ENCODE peak calls at places on chromosomes 1 and 21, in ten cellular contexts. F, G, S, R, O, I, Z, C, K and X are unnamed samples.
A peak's percentile ranks its signal among the peaks of the same experiment; 100 is the strongest.

GRCh38 chr1:155961937-155962336 is 16.4 kb downstream of the ARHGEF2 start:
- DNase-seq in F (peak; percentile 72), G (no peak), S (no peak), R (no peak), O (no peak), I (peak; percentile 49), Z (no peak), C (peak; percentile 100), K (peak; percentile 90), X (peak; percentile 79)

GRCh38 chr1:41662061-41662655 is 177.7 kb upstream of the EDN2 start:
- DNase-seq in F (peak; percentile 83), G (no peak), S (peak; percentile 73), R (no peak), O (peak; percentile 88), I (peak; percentile 57), Z (peak; percentile 39), C (peak; percentile 60), K (peak; percentile 83), X (peak; percentile 90)

GRCh38 chr1:240946926-240947325 is 335.0 kb upstream of the GREM2 start:
- DNase-seq in F (no peak), G (no peak), S (peak; percentile 14), R (peak; percentile 63), O (peak; percentile 49), I (no peak), Z (no peak), C (peak; percentile 89), K (peak; percentile 21), X (peak; percentile 87)

GRCh38 chr21:14686466-14687276 is 140.6 kb upstream of the SAMSN1 start:
- DNase-seq in F (no peak), G (no peak), S (no peak), R (peak; percentile 42), O (peak; percentile 56), I (no peak), Z (no peak), C (no peak), K (no peak), X (no peak)

GRCh38 chr21:40129809-40130208 is 262.6 kb downstream of the PCP4 start:
- DNase-seq in F (no peak), G (no peak), S (no peak), R (no peak), O (no peak), I (no peak), Z (no peak), C (no peak), K (no peak), X (no peak)

GRCh38 chr21:45496968-45497845 is 45.0 kb downstream of the SLC19A1 start:
- DNase-seq in F (no peak), G (no peak), S (no peak), R (no peak), O (no peak), I (no peak), Z (peak; percentile 36), C (no peak), K (no peak), X (no peak)

GRCh38 chr1:243842978-243843490 is 7.0 kb downstream of the AKT3 start:
- DNase-seq in F (no peak), G (no peak), S (no peak), R (no peak), O (no peak), I (no peak), Z (no peak), C (peak; percentile 82), K (peak; percentile 82), X (peak; percentile 83)

GRCh38 chr1:46515576-46515975 is 25.9 kb downstream of the DMBX1 start:
- DNase-seq in F (no peak), G (no peak), S (no peak), R (no peak), O (no peak), I (no peak), Z (no peak), C (no peak), K (no peak), X (no peak)

DNA sequence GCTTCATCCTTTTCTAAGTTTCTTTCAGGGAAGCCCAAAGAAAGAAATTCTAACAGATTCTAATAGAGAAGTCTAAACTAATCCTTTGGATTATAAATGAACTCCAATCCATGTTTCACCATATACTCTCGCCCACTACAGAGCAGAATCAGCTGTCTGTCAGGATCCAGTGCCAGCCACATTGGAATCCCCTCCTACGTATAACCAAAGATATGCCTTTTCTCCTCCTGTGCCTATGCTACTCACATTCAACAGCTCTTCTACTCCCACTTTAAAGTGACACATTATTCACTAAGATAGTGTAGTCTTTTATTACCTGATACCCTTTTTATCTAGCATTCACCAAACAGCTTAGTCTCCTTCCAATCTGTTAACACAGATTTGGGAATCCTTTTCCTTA is 3.1 kb downstream of the ETV3 start:
- DNase-seq in F (no peak), G (no peak), S (no peak), R (no peak), O (no peak), I (no peak), Z (no peak), C (no peak), K (no peak), X (no peak)
- H3K36me3 ChIP-seq in F (peaks cover 60% of the 10 kb centered on the region), G (peaks cover 65% of the 10 kb centered on the region), S (peaks cover 14% of the 10 kb centered on the region), R (peaks cover 62% of the 10 kb centered on the region), O (peaks cover 3% of the 10 kb centered on the region), I (peaks cover 60% of the 10 kb centered on the region), Z (no peaks in the 10 kb centered on the region), C (peaks cover 54% of the 10 kb centered on the region), K (peaks cover 9% of the 10 kb centered on the region), X (peaks cover 61% of the 10 kb centered on the region)

GRCh38 chr1:161915978-161916377 is 107.7 kb downstream of the OLFML2B start:
- DNase-seq in F (no peak), G (no peak), S (no peak), R (no peak), O (no peak), I (no peak), Z (no peak), C (no peak), K (no peak), X (no peak)

GRCh38 chr1:161910516-161911077 is 113.1 kb downstream of the OLFML2B start:
- DNase-seq in F (no peak), G (no peak), S (no peak), R (no peak), O (no peak), I (no peak), Z (no peak), C (no peak), K (no peak), X (peak; percentile 73)

GRCh38 chr1:161915051-161915503 is 108.6 kb downstream of the OLFML2B start:
- DNase-seq in F (no peak), G (no peak), S (no peak), R (no peak), O (no peak), I (no peak), Z (no peak), C (no peak), K (no peak), X (no peak)

GRCh38 chr1:161914595-161914994 is 109.1 kb downstream of the OLFML2B start:
- DNase-seq in F (no peak), G (no peak), S (no peak), R (no peak), O (no peak), I (no peak), Z (no peak), C (no peak), K (no peak), X (no peak)

GRCh38 chr1:161913482-161914140 is 110.1 kb downstream of the OLFML2B start:
- DNase-seq in F (no peak), G (no peak), S (no peak), R (no peak), O (no peak), I (no peak), Z (no peak), C (peak; percentile 75), K (no peak), X (peak; percentile 70)
- H3K4me1 ChIP-seq in F (no peaks in the 10 kb centered on the region), G (no peaks in the 10 kb centered on the region), S (no peaks in the 10 kb centered on the region), R (no peaks in the 10 kb centered on the region), O (no peaks in the 10 kb centered on the region), I (peaks cover 5% of the 10 kb centered on the region), Z (peaks cover 3% of the 10 kb centered on the region), C (peaks cover 33% of the 10 kb centered on the region), K (peaks cover 4% of the 10 kb centered on the region), X (peaks cover 32% of the 10 kb centered on the region)

GRCh38 chr1:248373761-248374160 is 1.8 kb upstream of the OR2T6 start:
- DNase-seq in F (no peak), G (peak; percentile 13), S (no peak), R (no peak), O (no peak), I (no peak), Z (no peak), C (peak; percentile 34), K (no peak), X (no peak)

GRCh38 chr1:248375446-248375845 is at the start of gene OR2T6:
- DNase-seq in F (no peak), G (no peak), S (no peak), R (no peak), O (no peak), I (no peak), Z (no peak), C (no peak), K (no peak), X (no peak)

GRCh38 chr1:248366609-248367008 is 5.1 kb downstream of the OR2T4 start:
- DNase-seq in F (no peak), G (no peak), S (no peak), R (no peak), O (no peak), I (no peak), Z (no peak), C (no peak), K (no peak), X (no peak)

DNA sequence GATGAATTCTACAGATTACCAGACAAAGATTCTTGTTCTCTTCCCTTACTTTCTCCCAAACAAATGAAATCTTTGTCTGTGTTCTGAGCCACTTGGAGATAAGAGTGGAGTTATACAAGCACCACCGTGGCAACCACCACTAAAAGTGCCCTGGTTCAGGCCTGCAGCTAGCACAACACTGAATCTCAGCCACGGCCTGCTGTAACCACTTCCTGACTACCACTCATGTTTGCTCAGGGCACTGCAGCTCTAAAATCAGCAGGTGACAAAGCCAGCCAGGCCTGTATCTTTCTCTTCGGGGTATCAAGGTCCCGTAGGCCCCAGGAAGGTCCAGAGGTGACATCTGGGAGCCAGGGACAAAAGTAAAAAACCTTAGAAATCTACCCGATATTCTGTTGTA is 3.2 kb upstream of the OR2T6 start:
- DNase-seq in F (no peak), G (no peak), S (no peak), R (no peak), O (no peak), I (no peak), Z (no peak), C (no peak), K (no peak), X (no peak)
- H3K9me3 ChIP-seq in F (no peaks in the 10 kb centered on the region), G (no peaks in the 10 kb centered on the region), S (no peaks in the 10 kb centered on the region), R (no peaks in the 10 kb centered on the region), O (no peaks in the 10 kb centered on the region), I (peaks cover 4% of the 10 kb centered on the region), Z (no peaks in the 10 kb centered on the region), C (no peaks in the 10 kb centered on the region), K (no peaks in the 10 kb centered on the region), X (peaks cover 4% of the 10 kb centered on the region)

GRCh38 chr1:43421396-43421795 is 31.7 kb downstream of the SZT2 start:
- DNase-seq in F (no peak), G (no peak), S (no peak), R (no peak), O (no peak), I (no peak), Z (no peak), C (no peak), K (no peak), X (no peak)

GRCh38 chr1:43421976-43422750 is 31.6 kb downstream of the HYI start:
- DNase-seq in F (no peak), G (peak; percentile 43), S (no peak), R (no peak), O (no peak), I (no peak), Z (no peak), C (no peak), K (no peak), X (no peak)

GRCh38 chr1:43425045-43425444 is 28.7 kb downstream of the HYI start:
- DNase-seq in F (no peak), G (no peak), S (no peak), R (no peak), O (no peak), I (no peak), Z (no peak), C (no peak), K (no peak), X (no peak)

GRCh38 chr1:43423672-43424550 is 29.8 kb downstream of the HYI start:
- DNase-seq in F (no peak), G (no peak), S (no peak), R (no peak), O (no peak), I (peak; percentile 38), Z (no peak), C (peak; percentile 79), K (no peak), X (no peak)

DNA sequence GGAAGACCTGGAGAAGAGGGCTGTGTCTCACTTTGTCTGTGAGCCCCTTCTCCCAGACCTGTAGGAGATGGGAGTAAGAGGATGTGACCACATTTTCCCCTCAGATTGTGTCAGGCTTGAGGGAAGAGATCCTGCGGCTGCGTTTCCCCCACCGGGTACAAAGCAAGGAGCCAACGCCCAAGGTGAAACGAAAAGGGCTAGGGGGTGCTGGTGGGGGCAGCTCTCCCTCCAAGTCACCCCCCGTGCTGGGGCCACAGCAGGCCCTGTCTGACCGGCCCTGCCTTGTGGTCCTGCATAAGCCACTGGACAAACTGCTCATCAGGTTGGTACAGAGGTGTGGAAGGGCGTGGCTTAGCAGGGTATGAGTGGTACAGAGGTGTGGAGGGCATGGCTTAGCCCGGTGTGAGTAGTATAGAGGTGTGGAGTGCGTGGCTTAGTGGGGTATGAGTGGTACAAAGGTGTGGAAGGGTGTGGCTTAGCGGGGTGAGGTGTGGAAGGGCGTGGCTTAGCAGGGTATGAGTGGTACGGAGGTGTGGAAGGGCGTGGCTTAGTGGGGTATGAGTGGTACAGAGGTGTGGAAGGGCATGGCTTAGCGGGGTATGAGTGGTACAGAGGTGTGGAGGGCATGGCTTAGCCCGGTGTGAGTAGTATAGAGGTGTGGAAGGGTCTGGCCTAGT is 30.6 kb downstream of the HYI start:
- DNase-seq in F (no peak), G (no peak), S (no peak), R (no peak), O (no peak), I (no peak), Z (no peak), C (no peak), K (no peak), X (no peak)
- H3K36me3 ChIP-seq in F (peaks cover 97% of the 10 kb centered on the region), G (peaks cover 99% of the 10 kb centered on the region), S (peaks cover 23% of the 10 kb centered on the region), R (peaks cover 78% of the 10 kb centered on the region), O (no peaks in the 10 kb centered on the region), I (peaks cover 98% of the 10 kb centered on the region), Z (no peaks in the 10 kb centered on the region), C (peaks cover 59% of the 10 kb centered on the region), K (peaks cover 56% of the 10 kb centered on the region), X (peaks cover 97% of the 10 kb centered on the region)